ENCODE peak calls at places on chromosomes 3 and 15, in four cellular contexts. P is A549; W is AG10803; F is stimulated activated CD4-positive, alpha-beta T cell treated with anti-CD3 and anti-CD28 coated beads, Interleukin-2, amount 100 ng/mL, for 48 hours. Z is an unnamed sample.
A peak's percentile ranks its signal among the peaks of the same experiment; 100 is the strongest.

GRCh38 chr3:24591661-24592555 is 97.3 kb upstream of the THRB start:
- DNase-seq in W (peak; percentile 56), P (no peak), F (no peak), Z (peak; percentile 21)

GRCh38 chr3:9779721-9780450 is 10.1 kb upstream of the CAMK1 start:
- DNase-seq in W (no peak), P (no peak), F (no peak), Z (no peak)

GRCh38 chr3:151225040-151225975 is 22.3 kb upstream of the GPR171 start:
- DNase-seq in F (no peak), W (no peak), P (no peak), Z (no peak)

GRCh38 chr3:27228805-27229204 is 140.4 kb downstream of the NEK10 start:
- DNase-seq in W (no peak), P (no peak), F (no peak), Z (no peak)

GRCh38 chr15:96503276-96503675 is 172.8 kb downstream of the NR2F2 start:
- DNase-seq in P (no peak), W (no peak), F (no peak), Z (no peak)

GRCh38 chr3:62134061-62134496 is 239.3 kb downstream of the FEZF2 start:
- DNase-seq in W (peak; percentile 22), F (no peak), P (no peak), Z (peak; percentile 25)

GRCh38 chr15:28018291-28019044 is 80.6 kb downstream of the OCA2 start:
- DNase-seq in P (no peak), F (no peak), W (no peak), Z (no peak)

GRCh38 chr15:64369078-64369607 is 12.1 kb downstream of the PCLAF start:
- DNase-seq in P (no peak), F (no peak), W (no peak), Z (no peak)

GRCh38 chr3:52396907-52397591 is 47.9 kb downstream of the SEMA3G start:
- DNase-seq in F (no peak), W (no peak), P (no peak), Z (no peak)

GRCh38 chr3:139117136-139117675 is 72.5 kb upstream of the PRR23C start:
- DNase-seq in F (no peak), P (no peak), W (peak; percentile 18), Z (peak; percentile 14)

GRCh38 chr3:20041197-20041780 is 1.0 kb downstream of the KAT2B start:
- DNase-seq in P (peak; percentile 39), F (peak; percentile 73), W (peak; percentile 72), Z (peak; percentile 68)

GRCh38 chr3:40631341-40631995 is 106.7 kb downstream of the ZNF621 start:
- DNase-seq in W (no peak), P (no peak), F (no peak), Z (no peak)

GRCh38 chr3:197103766-197104165 is 74.1 kb upstream of the MELTF start:
- DNase-seq in P (no peak), F (no peak), W (peak; percentile 21), Z (peak; percentile 9)

GRCh38 chr3:4720316-4721075 is 227.3 kb downstream of the ITPR1 start:
- DNase-seq in W (peak; percentile 91), P (peak; percentile 70), F (no peak), Z (peak; percentile 61)

GRCh38 chr3:157115069-157116006 is 44.6 kb downstream of the CCNL1 start:
- DNase-seq in F (no peak), W (no peak), P (no peak), Z (no peak)

GRCh38 chr3:54056521-54056920 is 65.8 kb upstream of the CACNA2D3 start:
- DNase-seq in F (no peak), P (no peak), W (no peak), Z (no peak)

GRCh38 chr15:62946940-62947339 is 95.6 kb upstream of the TPM1 start:
- DNase-seq in F (no peak), W (no peak), P (no peak), Z (no peak)

GRCh38 chr15:62665449-62665848 is 377.1 kb upstream of the TPM1 start:
- DNase-seq in W (peak; percentile 36), P (no peak), F (no peak), Z (no peak)

GRCh38 chr15:29668120-29668602 is 154.1 kb downstream of the TJP1 start:
- DNase-seq in F (peak; percentile 32), W (peak; percentile 83), P (peak; percentile 86), Z (peak; percentile 64)

GRCh38 chr3:46057716-46058115 is 30.4 kb upstream of the XCR1 start:
- DNase-seq in P (no peak), W (no peak), F (no peak), Z (no peak)

GRCh38 chr3:55721716-55722484 is 234.8 kb upstream of the WNT5A start:
- DNase-seq in F (no peak), W (peak; percentile 42), P (no peak), Z (peak; percentile 19)

GRCh38 chr3:72938471-72939265 is 50.8 kb downstream of the GXYLT2 start:
- DNase-seq in P (peak; percentile 70), W (peak; percentile 98), F (peak; percentile 7), Z (peak; percentile 98)

GRCh38 chr3:117665311-117665710 is 955.7 kb downstream of the TUSC7 start:
- DNase-seq in P (no peak), W (no peak), F (no peak), Z (no peak)

GRCh38 chr15:69035205-69035917 is 20.9 kb downstream of the NOX5 start:
- DNase-seq in F (no peak), P (peak; percentile 69), W (no peak), Z (no peak)

GRCh38 chr15:51731549-51732267 is 5.7 kb downstream of the LYSMD2 start:
- DNase-seq in W (no peak), F (no peak), P (no peak), Z (peak; percentile 49)

GRCh38 chr3:186217820-186218164 is 108.9 kb upstream of the ETV5 start:
- DNase-seq in W (no peak), F (no peak), P (no peak), Z (no peak)

GRCh38 chr3:185646382-185647133 is 60.5 kb downstream of the SENP2 start:
- DNase-seq in P (no peak), F (no peak), W (no peak), Z (no peak)

GRCh38 chr15:30929064-30929669 is 25.5 kb downstream of the FAN1 start:
- DNase-seq in W (no peak), F (no peak), P (no peak), Z (no peak)

GRCh38 chr15:28252831-28253230 is 69.1 kb downstream of the HERC2 start:
- DNase-seq in F (no peak), P (no peak), W (no peak), Z (no peak)

GRCh38 chr3:140630866-140631265 is 47.0 kb upstream of the TRIM42 start:
- DNase-seq in F (no peak), P (no peak), W (peak; percentile 3), Z (no peak)

GRCh38 chr3:6568999-6569493 is 291.9 kb upstream of the GRM7 start:
- DNase-seq in P (no peak), W (no peak), F (no peak), Z (no peak)

GRCh38 chr3:171765511-171765887 is 44.8 kb downstream of the PLD1 start:
- DNase-seq in F (no peak), W (no peak), P (no peak), Z (no peak)

GRCh38 chr3:67719333-67719732 is 64.9 kb upstream of the SUCLG2 start:
- DNase-seq in W (peak; percentile 11), P (no peak), F (no peak), Z (no peak)

GRCh38 chr3:45575491-45575923 is 19.0 kb upstream of the LIMD1 start:
- DNase-seq in W (peak; percentile 61), P (no peak), F (no peak), Z (no peak)

GRCh38 chr3:130850044-130850797 is 43.7 kb upstream of the ATP2C1 start:
- DNase-seq in P (no peak), W (peak; percentile 10), F (peak; percentile 29), Z (peak; percentile 33)

GRCh38 chr3:177236704-177237103 is 39.4 kb upstream of the TBL1XR1 start:
- DNase-seq in F (no peak), P (no peak), W (no peak), Z (no peak)

GRCh38 chr15:69807752-69808151 is 290.0 kb downstream of the TLE3 start:
- DNase-seq in W (peak; percentile 27), P (no peak), F (no peak), Z (peak; percentile 22)

GRCh38 chr15:31270767-31271166 is 55.9 kb upstream of the KLF13 start:
- DNase-seq in F (no peak), P (no peak), W (no peak), Z (no peak)

GRCh38 chr3:42019953-42020260 is 58.0 kb upstream of the ULK4 start:
- DNase-seq in F (no peak), P (no peak), W (no peak), Z (no peak)

Z was measured in fibroblast of gingiva.